ENCODE peak calls at places on chromosome 17, in eight cellular contexts. One of them, this sample, is unnamed.

GRCh38 chr17:78903101-78903779 is at the start of gene CEP295NL:
- DNase-seq in dorsolateral prefrontal cortex: no peak
- DNase-seq in HCT116: no peak
- DNase-seq in cardiac fibroblast: peak
- DNase-seq in upper lobe of right lung: no peak
- DNase-seq in left ventricle myocardium inferior: no peak
- DNase-seq in glutamatergic neuron: peak
- DNase-seq in HFF-Myc: no peak
- DNase-seq in this sample: peak

GRCh38 chr17:40360091-40360490 is 4.4 kb downstream of the GJD3 start:
- DNase-seq in HCT116: no peak
- DNase-seq in upper lobe of right lung: no peak
- DNase-seq in glutamatergic neuron: no peak
- DNase-seq in dorsolateral prefrontal cortex: no peak
- DNase-seq in HFF-Myc: no peak
- DNase-seq in cardiac fibroblast: no peak
- DNase-seq in left ventricle myocardium inferior: no peak
- DNase-seq in this sample: no peak

GRCh38 chr17:78794399-78794798 is 12.3 kb upstream of the CYTH1 start:
- DNase-seq in dorsolateral prefrontal cortex: no peak
- DNase-seq in HFF-Myc: no peak
- DNase-seq in upper lobe of right lung: no peak
- DNase-seq in HCT116: no peak
- DNase-seq in cardiac fibroblast: no peak
- DNase-seq in glutamatergic neuron: no peak
- DNase-seq in left ventricle myocardium inferior: no peak
- DNase-seq in this sample: no peak

GRCh38 chr17:21113106-21113690 is 13.6 kb upstream of the DHRS7B start:
- DNase-seq in cardiac fibroblast: no peak
- DNase-seq in dorsolateral prefrontal cortex: no peak
- DNase-seq in upper lobe of right lung: no peak
- DNase-seq in HFF-Myc: no peak
- DNase-seq in glutamatergic neuron: no peak
- DNase-seq in HCT116: no peak
- DNase-seq in left ventricle myocardium inferior: no peak
- DNase-seq in this sample: no peak

GRCh38 chr17:42459983-42460300 is 1.3 kb downstream of the ATP6V0A1 start:
- DNase-seq in HFF-Myc: no peak
- DNase-seq in glutamatergic neuron: no peak
- DNase-seq in HCT116: no peak
- DNase-seq in left ventricle myocardium inferior: no peak
- DNase-seq in cardiac fibroblast: peak
- DNase-seq in upper lobe of right lung: no peak
- DNase-seq in dorsolateral prefrontal cortex: no peak
- DNase-seq in this sample: no peak

GRCh38 chr17:77227461-77228223 is 86.9 kb downstream of the SEC14L1 start:
- DNase-seq in dorsolateral prefrontal cortex: no peak
- DNase-seq in HFF-Myc: no peak
- DNase-seq in upper lobe of right lung: no peak
- DNase-seq in HCT116: no peak
- DNase-seq in cardiac fibroblast: no peak
- DNase-seq in glutamatergic neuron: no peak
- DNase-seq in left ventricle myocardium inferior: no peak
- DNase-seq in this sample: no peak

GRCh38 chr17:46783031-46783593 is 35.4 kb downstream of the WNT3 start:
- DNase-seq in upper lobe of right lung: no peak
- DNase-seq in glutamatergic neuron: no peak
- DNase-seq in dorsolateral prefrontal cortex: no peak
- DNase-seq in cardiac fibroblast: no peak
- DNase-seq in left ventricle myocardium inferior: no peak
- DNase-seq in HCT116: no peak
- DNase-seq in HFF-Myc: no peak
- DNase-seq in this sample: no peak

GRCh38 chr17:193841-194806 is 12.7 kb upstream of the DOC2B start:
- DNase-seq in HCT116: no peak
- DNase-seq in left ventricle myocardium inferior: no peak
- DNase-seq in upper lobe of right lung: no peak
- DNase-seq in cardiac fibroblast: no peak
- DNase-seq in glutamatergic neuron: peak
- DNase-seq in HFF-Myc: no peak
- DNase-seq in dorsolateral prefrontal cortex: no peak
- DNase-seq in this sample: peak

DNA sequence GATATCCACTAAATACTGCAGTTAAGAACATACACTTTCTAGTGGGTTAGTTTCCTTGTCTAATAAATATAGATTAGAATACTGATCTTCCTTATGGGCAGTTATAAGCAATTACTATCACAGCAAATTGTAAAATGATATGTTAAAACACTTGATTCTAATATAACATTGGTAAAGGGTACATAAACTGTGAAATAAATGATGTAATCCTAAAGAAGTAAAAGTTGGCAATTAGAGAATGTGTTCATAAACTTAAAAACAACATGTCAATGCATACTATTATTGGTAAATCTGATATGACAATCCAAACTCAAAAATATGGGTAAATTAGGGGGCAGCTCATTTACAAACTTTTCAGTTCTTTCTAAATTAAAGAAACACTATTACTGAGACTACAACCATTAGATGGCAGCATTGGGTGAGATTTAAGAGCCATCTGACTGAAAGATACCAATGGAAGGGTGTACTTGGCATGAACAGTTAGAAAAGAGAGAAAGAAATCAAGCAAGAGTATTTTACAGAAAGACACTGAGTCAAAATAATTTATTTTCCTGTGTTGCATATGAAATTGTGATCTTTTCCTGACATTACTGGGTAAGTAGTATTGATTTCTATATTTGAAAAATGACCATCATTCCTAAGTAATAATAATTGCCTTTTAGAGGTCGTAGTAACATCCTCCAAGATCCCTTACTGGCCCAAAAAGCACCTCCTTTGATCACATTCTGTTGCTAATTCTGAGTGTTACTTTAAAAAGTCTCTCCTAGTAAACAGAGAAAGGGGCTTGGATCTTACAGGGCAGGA is 119.6 kb downstream of the SPAG9 start:
- DNase-seq in dorsolateral prefrontal cortex: no peak
- DNase-seq in cardiac fibroblast: peak
- DNase-seq in HCT116: peak
- DNase-seq in HFF-Myc: peak
- DNase-seq in glutamatergic neuron: no peak
- DNase-seq in left ventricle myocardium inferior: no peak
- DNase-seq in upper lobe of right lung: no peak
- DNase-seq in this sample: no peak
- TF ChIP-seq CTCF in dorsolateral prefrontal cortex: peak
- TF ChIP-seq CTCF in cardiac fibroblast: peak
- TF ChIP-seq CTCF in HCT116: peak
- TF ChIP-seq CTCF in HFF-Myc: peak
- TF ChIP-seq CTCF in glutamatergic neuron: peak
- TF ChIP-seq CTCF in left ventricle myocardium inferior: peak
- TF ChIP-seq CTCF in upper lobe of right lung: peak
- TF ChIP-seq CTCF in this sample: peak

GRCh38 chr17:60391419-60392041 is 403 bp downstream of the USP32 start:
- DNase-seq in glutamatergic neuron: peak
- DNase-seq in left ventricle myocardium inferior: no peak
- DNase-seq in HCT116: no peak
- DNase-seq in upper lobe of right lung: no peak
- DNase-seq in dorsolateral prefrontal cortex: no peak
- DNase-seq in HFF-Myc: no peak
- DNase-seq in cardiac fibroblast: no peak
- DNase-seq in this sample: no peak

GRCh38 chr17:60392845-60393702 is 1.1 kb upstream of the USP32 start:
- DNase-seq in HCT116: peak
- DNase-seq in glutamatergic neuron: no peak
- DNase-seq in dorsolateral prefrontal cortex: no peak
- DNase-seq in upper lobe of right lung: peak
- DNase-seq in HFF-Myc: no peak
- DNase-seq in cardiac fibroblast: peak
- DNase-seq in left ventricle myocardium inferior: no peak
- DNase-seq in this sample: peak

GRCh38 chr17:60393840-60394529 is 2.1 kb upstream of the USP32 start:
- DNase-seq in HCT116: no peak
- DNase-seq in left ventricle myocardium inferior: no peak
- DNase-seq in cardiac fibroblast: no peak
- DNase-seq in glutamatergic neuron: no peak
- DNase-seq in HFF-Myc: no peak
- DNase-seq in upper lobe of right lung: no peak
- DNase-seq in dorsolateral prefrontal cortex: no peak
- DNase-seq in this sample: peak

GRCh38 chr17:60390881-60391418 is 983 bp downstream of the USP32 start:
- DNase-seq in upper lobe of right lung: no peak
- DNase-seq in cardiac fibroblast: peak
- DNase-seq in HFF-Myc: no peak
- DNase-seq in left ventricle myocardium inferior: no peak
- DNase-seq in dorsolateral prefrontal cortex: no peak
- DNase-seq in HCT116: no peak
- DNase-seq in glutamatergic neuron: peak
- DNase-seq in this sample: peak

DNA sequence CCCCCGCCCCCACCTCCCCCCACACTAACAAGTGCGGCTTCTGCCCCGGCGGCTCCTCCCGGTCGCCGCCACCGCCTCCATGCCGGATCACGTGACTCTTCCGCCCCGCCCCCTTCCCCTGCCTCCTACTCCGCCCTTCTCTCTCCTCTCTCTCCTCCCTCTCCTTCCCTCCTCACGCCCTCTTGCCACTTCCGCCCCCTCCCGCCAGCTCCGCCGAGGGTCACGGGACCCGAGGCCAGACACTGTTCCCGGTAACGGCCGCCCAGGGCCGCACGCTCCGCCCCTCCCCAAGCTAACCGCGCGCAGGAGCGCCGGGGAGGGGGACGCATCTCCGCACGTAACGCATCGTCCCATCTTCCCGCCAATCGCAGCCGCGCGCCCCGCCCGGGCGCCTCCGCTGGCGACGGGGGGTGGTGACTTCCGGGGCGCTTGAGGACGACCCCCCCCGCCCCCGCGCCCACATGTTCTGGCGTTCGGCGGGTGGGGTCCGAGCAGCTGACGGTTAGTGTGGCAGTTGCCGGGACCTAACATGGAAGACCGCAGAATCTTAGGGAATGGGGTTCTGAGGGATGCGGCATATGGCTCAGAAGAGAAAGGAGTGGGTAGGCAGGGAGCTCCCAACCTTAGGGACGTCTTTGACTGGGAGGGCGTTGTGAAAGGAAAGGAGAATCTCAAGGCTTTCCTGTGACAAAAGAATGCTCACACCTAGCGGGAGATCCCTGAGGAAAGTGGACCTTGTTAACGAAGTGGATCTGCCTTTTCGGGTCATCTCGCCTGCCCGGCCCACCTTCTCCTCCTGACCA is at the start of gene USP32:
- DNase-seq in left ventricle myocardium inferior: peak
- DNase-seq in upper lobe of right lung: peak
- DNase-seq in dorsolateral prefrontal cortex: peak
- DNase-seq in cardiac fibroblast: peak
- DNase-seq in HFF-Myc: peak
- DNase-seq in glutamatergic neuron: peak
- DNase-seq in HCT116: peak
- DNase-seq in this sample: peak
- TF ChIP-seq CTCF in left ventricle myocardium inferior: peak
- TF ChIP-seq CTCF in upper lobe of right lung: peak
- TF ChIP-seq CTCF in dorsolateral prefrontal cortex: peak
- TF ChIP-seq CTCF in cardiac fibroblast: no peak
- TF ChIP-seq CTCF in HFF-Myc: no peak
- TF ChIP-seq CTCF in glutamatergic neuron: no peak
- TF ChIP-seq CTCF in HCT116: no peak
- TF ChIP-seq CTCF in this sample: peak

DNA sequence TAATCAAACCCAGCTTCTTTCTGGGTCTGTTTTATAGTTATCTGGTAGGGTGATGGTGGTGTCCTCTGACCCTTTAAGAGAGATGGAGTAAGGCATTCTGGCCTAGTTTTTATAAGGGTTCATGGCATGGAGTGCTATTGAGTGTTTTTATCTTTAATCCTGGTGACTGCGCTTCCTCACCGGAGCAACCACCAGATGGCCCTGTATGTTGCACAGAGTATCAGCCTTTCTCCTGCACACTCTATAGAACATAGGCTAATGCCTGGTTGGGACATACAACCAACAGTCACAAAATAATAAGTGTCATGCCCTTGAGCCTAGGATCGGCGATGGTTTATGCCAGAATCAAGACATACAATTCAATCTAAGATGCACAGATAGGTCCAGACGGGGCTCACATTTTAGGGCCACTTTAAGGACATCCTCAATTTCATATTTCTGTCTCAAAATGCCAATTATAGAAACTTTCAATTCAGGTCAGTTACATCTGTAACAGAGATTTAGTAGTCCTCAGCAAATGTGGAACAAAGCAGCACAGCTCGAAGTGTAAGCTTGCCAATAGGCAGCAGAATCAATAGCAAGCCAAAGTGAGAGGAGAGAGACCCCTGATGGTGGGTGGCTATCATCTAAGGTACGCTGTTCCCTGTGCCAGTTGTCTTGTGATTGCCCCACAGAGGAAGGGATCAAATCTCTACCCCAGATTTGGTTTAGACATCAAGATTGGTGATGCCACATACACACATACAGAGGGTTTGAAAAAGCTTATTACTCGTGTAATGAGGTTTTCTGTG is 37.2 kb upstream of the HOXB9 start:
- DNase-seq in cardiac fibroblast: no peak
- DNase-seq in upper lobe of right lung: no peak
- DNase-seq in HFF-Myc: no peak
- DNase-seq in left ventricle myocardium inferior: no peak
- DNase-seq in HCT116: no peak
- DNase-seq in dorsolateral prefrontal cortex: no peak
- DNase-seq in glutamatergic neuron: no peak
- DNase-seq in this sample: no peak
- TF ChIP-seq CTCF in cardiac fibroblast: no peak
- TF ChIP-seq CTCF in upper lobe of right lung: no peak
- TF ChIP-seq CTCF in HFF-Myc: peak
- TF ChIP-seq CTCF in left ventricle myocardium inferior: no peak
- TF ChIP-seq CTCF in HCT116: peak
- TF ChIP-seq CTCF in dorsolateral prefrontal cortex: no peak
- TF ChIP-seq CTCF in glutamatergic neuron: no peak
- TF ChIP-seq CTCF in this sample: peak

GRCh38 chr17:81080056-81080455 is 45.1 kb downstream of the BAIAP2 start:
- DNase-seq in HCT116: no peak
- DNase-seq in dorsolateral prefrontal cortex: no peak
- DNase-seq in HFF-Myc: no peak
- DNase-seq in left ventricle myocardium inferior: no peak
- DNase-seq in cardiac fibroblast: no peak
- DNase-seq in upper lobe of right lung: no peak
- DNase-seq in glutamatergic neuron: no peak
- DNase-seq in this sample: no peak

GRCh38 chr17:81082177-81083073 is 47.5 kb downstream of the BAIAP2 start:
- DNase-seq in cardiac fibroblast: no peak
- DNase-seq in left ventricle myocardium inferior: peak
- DNase-seq in HFF-Myc: no peak
- DNase-seq in HCT116: no peak
- DNase-seq in dorsolateral prefrontal cortex: no peak
- DNase-seq in glutamatergic neuron: no peak
- DNase-seq in upper lobe of right lung: peak
- DNase-seq in this sample: no peak

GRCh38 chr17:81083125-81083765 is 48.3 kb downstream of the BAIAP2 start:
- DNase-seq in cardiac fibroblast: no peak
- DNase-seq in HFF-Myc: no peak
- DNase-seq in upper lobe of right lung: peak
- DNase-seq in glutamatergic neuron: no peak
- DNase-seq in left ventricle myocardium inferior: no peak
- DNase-seq in dorsolateral prefrontal cortex: no peak
- DNase-seq in HCT116: no peak
- DNase-seq in this sample: no peak

GRCh38 chr17:81081619-81082176 is 46.7 kb downstream of the BAIAP2 start:
- DNase-seq in cardiac fibroblast: no peak
- DNase-seq in glutamatergic neuron: no peak
- DNase-seq in dorsolateral prefrontal cortex: no peak
- DNase-seq in left ventricle myocardium inferior: no peak
- DNase-seq in HFF-Myc: no peak
- DNase-seq in HCT116: no peak
- DNase-seq in upper lobe of right lung: no peak
- DNase-seq in this sample: no peak

GRCh38 chr17:81081217-81081616 is 46.3 kb downstream of the BAIAP2 start:
- DNase-seq in dorsolateral prefrontal cortex: no peak
- DNase-seq in left ventricle myocardium inferior: no peak
- DNase-seq in cardiac fibroblast: no peak
- DNase-seq in HFF-Myc: no peak
- DNase-seq in HCT116: no peak
- DNase-seq in upper lobe of right lung: no peak
- DNase-seq in glutamatergic neuron: no peak
- DNase-seq in this sample: no peak
- TF ChIP-seq CTCF in dorsolateral prefrontal cortex: no peak
- TF ChIP-seq CTCF in left ventricle myocardium inferior: no peak
- TF ChIP-seq CTCF in cardiac fibroblast: no peak
- TF ChIP-seq CTCF in HFF-Myc: no peak
- TF ChIP-seq CTCF in HCT116: no peak
- TF ChIP-seq CTCF in upper lobe of right lung: no peak
- TF ChIP-seq CTCF in glutamatergic neuron: no peak
- TF ChIP-seq CTCF in this sample: no peak

This sample was measured in WERI-Rb-1.